ENCODE peak calls at places on chromosomes 7 and 10, in nine cellular contexts. H is left lobe of liver; A is CD8-positive, alpha-beta memory T cell; F is activated naive CD8-positive, alpha-beta T cell treated with anti-CD3 and anti-CD28 coated beads for 36 hours; Z is CD8-positive, alpha-beta T cell; E is AG08395; J is NCI-H1417; V is suprapubic skin; U is hypothalamus. K is an unnamed sample.

GRCh38 chr10:32995751-32996150 is 37.7 kb upstream of the ITGB1 start:
- DNase-seq in H (no peak), A (no peak), F (no peak), Z (no peak), E (no peak), J (no peak), V (no peak), U (no peak), K (no peak)

GRCh38 chr7:139252451-139252850 is 21.4 kb downstream of the UBN2 start:
- DNase-seq in H (no peak), A (no peak), F (no peak), Z (no peak), E (no peak), J (no peak), V (no peak), U (no peak), K (peak; percentile 62)

GRCh38 chr7:11833431-11833830 is 1.4 kb upstream of the THSD7A start:
- DNase-seq in H (no peak), A (no peak), F (no peak), Z (no peak), E (no peak), J (peak; percentile 90), V (no peak), U (no peak), K (no peak)

GRCh38 chr7:68730194-68730593 is 868.1 kb upstream of the AUTS2 start:
- DNase-seq in H (no peak), A (no peak), F (no peak), Z (no peak), E (no peak), J (no peak), V (no peak), U (no peak), K (no peak)

GRCh38 chr10:97858001-97858439 is 8.4 kb downstream of the GOLGA7B start:
- DNase-seq in H (no peak), A (no peak), F (peak; percentile 13), Z (no peak), E (no peak), J (no peak), V (no peak), U (peak; percentile 12), K (no peak)

GRCh38 chr7:39695852-39696586 is 72.6 kb downstream of the RALA start:
- DNase-seq in H (no peak), A (no peak), F (no peak), Z (no peak), E (no peak), J (no peak), V (no peak), U (no peak), K (no peak)

GRCh38 chr10:34581871-34582532 is 233.1 kb downstream of the PARD3 start:
- DNase-seq in H (no peak), A (no peak), F (no peak), Z (no peak), E (peak; percentile 37), J (no peak), V (no peak), U (no peak), K (no peak)

GRCh38 chr10:22617516-22617915 is 96.9 kb downstream of the PIP4K2A start:
- DNase-seq in H (no peak), A (peak; percentile 63), F (no peak), Z (no peak), E (no peak), J (no peak), V (no peak), U (no peak), K (no peak)

GRCh38 chr10:103665439-103665838 is 171.9 kb downstream of the NEURL1 start:
- DNase-seq in H (peak; percentile 90), A (no peak), F (no peak), Z (no peak), E (no peak), J (no peak), V (no peak), U (no peak), K (no peak)

GRCh38 chr7:20269726-20270125 is 52.5 kb upstream of the MACC1 start:
- DNase-seq in H (no peak), A (no peak), F (no peak), Z (no peak), E (peak; percentile 11), J (no peak), V (no peak), U (no peak), K (no peak)

GRCh38 chr10:71749396-71749795 is 23.9 kb downstream of the VSIR start:
- DNase-seq in H (no peak), A (no peak), F (no peak), Z (no peak), E (no peak), J (no peak), V (no peak), U (no peak), K (no peak)

GRCh38 chr10:128053356-128053755 is 72.9 kb downstream of the MKI67 start:
- DNase-seq in H (no peak), A (no peak), F (no peak), Z (no peak), E (no peak), J (no peak), V (no peak), U (no peak), K (no peak)

GRCh38 chr10:86635402-86635801 is 18.9 kb upstream of the OPN4 start:
- DNase-seq in H (no peak), A (no peak), F (no peak), Z (no peak), E (peak; percentile 87), J (no peak), V (no peak), U (no peak), K (peak; percentile 61)

GRCh38 chr7:88927-89921 is 103.1 kb upstream of the FAM20C start:
- DNase-seq in H (peak; percentile 42), A (no peak), F (peak; percentile 36), Z (no peak), E (peak; percentile 93), J (no peak), V (no peak), U (no peak), K (peak; percentile 98)

GRCh38 chr10:63536678-63537077 is 15.5 kb downstream of the REEP3 start:
- DNase-seq in H (no peak), A (no peak), F (no peak), Z (no peak), E (no peak), J (no peak), V (no peak), U (no peak), K (no peak)

GRCh38 chr7:82375713-82376112 is 67.9 kb downstream of the CACNA2D1 start:
- DNase-seq in H (no peak), A (no peak), F (no peak), Z (no peak), E (no peak), J (peak; percentile 96), V (no peak), U (no peak), K (no peak)

GRCh38 chr10:28014651-28015050 is 15.8 kb upstream of the ODAD2 start:
- DNase-seq in H (no peak), A (no peak), F (no peak), Z (no peak), E (no peak), J (no peak), V (no peak), U (no peak), K (no peak)

GRCh38 chr7:29017666-29018065 is 59.5 kb upstream of the TRIL start:
- DNase-seq in H (no peak), A (no peak), F (no peak), Z (no peak), E (no peak), J (peak; percentile 31), V (no peak), U (no peak), K (peak; percentile 24)

GRCh38 chr7:115009736-115010435 is 88.0 kb downstream of the MDFIC start:
- DNase-seq in H (no peak), A (no peak), F (no peak), Z (no peak), E (peak; percentile 7), J (no peak), V (no peak), U (no peak), K (peak; percentile 90)

GRCh38 chr10:42753126-42753506 is 29.5 kb upstream of the BMS1 start:
- DNase-seq in H (peak; percentile 64), A (peak; percentile 64), F (peak; percentile 78), Z (peak; percentile 57), E (peak; percentile 82), J (peak; percentile 62), V (no peak), U (peak; percentile 26), K (peak; percentile 40)

GRCh38 chr10:3249292-3249889 is 76.8 kb upstream of the PITRM1 start:
- DNase-seq in H (no peak), A (no peak), F (no peak), Z (no peak), E (no peak), J (no peak), V (no peak), U (no peak), K (no peak)

GRCh38 chr7:29502133-29502532 is 61.5 kb upstream of the PRR15 start:
- DNase-seq in H (no peak), A (no peak), F (no peak), Z (no peak), E (no peak), J (no peak), V (no peak), U (no peak), K (no peak)

GRCh38 chr10:77853256-77853655 is 73.3 kb downstream of the DLG5 start:
- DNase-seq in H (no peak), A (no peak), F (no peak), Z (no peak), E (no peak), J (no peak), V (no peak), U (no peak), K (no peak)

K was measured in stromal cell of bone marrow.